ENCODE peak calls at places on chromosomes 6 and 20, in eight cellular contexts. F is CD8-positive, alpha-beta memory T cell; O is HTR-8/SVneo; E is fibroblast of the conjunctiva; W is spleen; C is substantia nigra; P is CD4-positive, CD25-positive, alpha-beta regulatory T cell; A is Caco-2. M is an unnamed sample.

GRCh38 chr20:43537921-43538854 is 20.6 kb upstream of the SGK2 start:
- DNase-seq in F (no peak), O (peak; percentile 93), E (peak; percentile 39), W (no peak), C (peak; percentile 66), P (peak; percentile 41), A (peak; percentile 88), M (peak; percentile 13)

GRCh38 chr6:80608881-80609280 is 502.4 kb downstream of the BCKDHB start:
- DNase-seq in F (no peak), O (no peak), E (no peak), W (no peak), C (no peak), P (no peak), A (no peak), M (peak; percentile 30)

GRCh38 chr6:118565317-118565960 is 17.3 kb downstream of the PLN start:
- DNase-seq in F (peak; percentile 43), O (peak; percentile 20), E (no peak), W (no peak), C (no peak), P (peak; percentile 82), A (peak; percentile 14), M (no peak)

GRCh38 chr6:29589423-29590048 is 4.6 kb downstream of the OR2H2 start:
- DNase-seq in F (peak; percentile 21), O (peak; percentile 41), E (peak; percentile 17), W (no peak), C (peak; percentile 8), P (peak; percentile 64), A (peak; percentile 62), M (no peak)

GRCh38 chr20:401682-402495 is 6.2 kb upstream of the RBCK1 start:
- DNase-seq in F (no peak), O (no peak), E (peak; percentile 77), W (peak; percentile 8), C (no peak), P (peak; percentile 38), A (peak; percentile 94), M (peak; percentile 74)

GRCh38 chr6:28443112-28443773 is at the start of gene ZSCAN23:
- DNase-seq in F (peak; percentile 83), O (peak; percentile 89), E (peak; percentile 67), W (peak; percentile 86), C (peak; percentile 77), P (peak; percentile 96), A (no peak), M (peak; percentile 61)

GRCh38 chr6:68958327-68958726 is 323.2 kb downstream of the ADGRB3 start:
- DNase-seq in F (no peak), O (no peak), E (no peak), W (no peak), C (no peak), P (no peak), A (no peak), M (no peak)

GRCh38 chr20:44067650-44068081 is 119.3 kb downstream of the JPH2 start:
- DNase-seq in F (no peak), O (no peak), E (no peak), W (peak; percentile 75), C (no peak), P (no peak), A (no peak), M (no peak)

GRCh38 chr6:158807515-158808441 is 11.4 kb downstream of the EZR start:
- DNase-seq in F (no peak), O (no peak), E (no peak), W (no peak), C (no peak), P (no peak), A (no peak), M (no peak)

GRCh38 chr6:87789198-87789899 is 87.3 kb upstream of the AKIRIN2 start:
- DNase-seq in F (no peak), O (peak; percentile 41), E (peak; percentile 16), W (no peak), C (no peak), P (no peak), A (peak; percentile 34), M (peak; percentile 48)

GRCh38 chr6:2110504-2110903 is 134.9 kb downstream of the GMDS start:
- DNase-seq in F (no peak), O (no peak), E (no peak), W (no peak), C (no peak), P (peak; percentile 19), A (no peak), M (no peak)

GRCh38 chr6:41462033-41462432 is 84.1 kb upstream of the FOXP4 start:
- DNase-seq in F (no peak), O (no peak), E (no peak), W (no peak), C (no peak), P (no peak), A (no peak), M (no peak)

GRCh38 chr6:158039178-158039557 is 57.5 kb downstream of the SYNJ2 start:
- DNase-seq in F (no peak), O (no peak), E (no peak), W (no peak), C (no peak), P (no peak), A (no peak), M (no peak)

M was measured in skeletal muscle cell.